ENCODE peak calls at places on chromosomes 5 and 9, in seven cellular contexts. One of them, this sample, is unnamed.

GRCh38 chr9:127509955-127510299 is 58.6 kb downstream of the LRSAM1 start:
- DNase-seq in neural progenitor cell: no peak
- DNase-seq in Karpas-422: no peak
- DNase-seq in CD8-positive, alpha-beta memory T cell: no peak
- DNase-seq in psoas muscle: no peak
- DNase-seq in neuronal stem cell: no peak
- DNase-seq in foreskin keratinocyte: no peak
- DNase-seq in this sample: no peak

GRCh38 chr9:123609844-123610243 is 253.8 kb downstream of the CRB2 start:
- DNase-seq in neural progenitor cell: no peak
- DNase-seq in Karpas-422: no peak
- DNase-seq in CD8-positive, alpha-beta memory T cell: no peak
- DNase-seq in psoas muscle: no peak
- DNase-seq in neuronal stem cell: no peak
- DNase-seq in foreskin keratinocyte: no peak
- DNase-seq in this sample: no peak

GRCh38 chr5:54401515-54401914 is 54.0 kb upstream of the HSPB3 start:
- DNase-seq in neural progenitor cell: no peak
- DNase-seq in Karpas-422: no peak
- DNase-seq in CD8-positive, alpha-beta memory T cell: no peak
- DNase-seq in psoas muscle: no peak
- DNase-seq in neuronal stem cell: no peak
- DNase-seq in foreskin keratinocyte: no peak
- DNase-seq in this sample: no peak

GRCh38 chr5:14212838-14213237 is 69.7 kb downstream of the TRIO start:
- DNase-seq in neural progenitor cell: no peak
- DNase-seq in Karpas-422: no peak
- DNase-seq in CD8-positive, alpha-beta memory T cell: no peak
- DNase-seq in psoas muscle: no peak
- DNase-seq in neuronal stem cell: no peak
- DNase-seq in foreskin keratinocyte: no peak
- DNase-seq in this sample: no peak

GRCh38 chr5:127077346-127077745 is 4.0 kb upstream of the C5orf63 start:
- DNase-seq in neural progenitor cell: no peak
- DNase-seq in Karpas-422: no peak
- DNase-seq in CD8-positive, alpha-beta memory T cell: no peak
- DNase-seq in psoas muscle: no peak
- DNase-seq in neuronal stem cell: no peak
- DNase-seq in foreskin keratinocyte: no peak
- DNase-seq in this sample: no peak

GRCh38 chr5:1059884-1060263 is 51.3 kb downstream of the NKD2 start:
- DNase-seq in neural progenitor cell: no peak
- DNase-seq in Karpas-422: no peak
- DNase-seq in CD8-positive, alpha-beta memory T cell: no peak
- DNase-seq in psoas muscle: no peak
- DNase-seq in neuronal stem cell: no peak
- DNase-seq in foreskin keratinocyte: no peak
- DNase-seq in this sample: no peak

GRCh38 chr9:93662952-93663572 is 86.7 kb downstream of the PHF2 start:
- DNase-seq in neural progenitor cell: no peak
- DNase-seq in Karpas-422: no peak
- DNase-seq in CD8-positive, alpha-beta memory T cell: no peak
- DNase-seq in psoas muscle: peak; percentile 3
- DNase-seq in neuronal stem cell: no peak
- DNase-seq in foreskin keratinocyte: no peak
- DNase-seq in this sample: no peak

GRCh38 chr9:995192-995591 is 18.7 kb downstream of the DMRT3 start:
- DNase-seq in neural progenitor cell: no peak
- DNase-seq in Karpas-422: no peak
- DNase-seq in CD8-positive, alpha-beta memory T cell: no peak
- DNase-seq in psoas muscle: no peak
- DNase-seq in neuronal stem cell: no peak
- DNase-seq in foreskin keratinocyte: no peak
- DNase-seq in this sample: no peak

GRCh38 chr5:1748271-1748670 is 51.4 kb downstream of the MRPL36 start:
- DNase-seq in neural progenitor cell: no peak
- DNase-seq in Karpas-422: no peak
- DNase-seq in CD8-positive, alpha-beta memory T cell: no peak
- DNase-seq in psoas muscle: peak; percentile 36
- DNase-seq in neuronal stem cell: no peak
- DNase-seq in foreskin keratinocyte: no peak
- DNase-seq in this sample: no peak

GRCh38 chr9:113361304-113362018 is 12.1 kb downstream of the BSPRY start:
- DNase-seq in neural progenitor cell: no peak
- DNase-seq in Karpas-422: no peak
- DNase-seq in CD8-positive, alpha-beta memory T cell: no peak
- DNase-seq in psoas muscle: no peak
- DNase-seq in neuronal stem cell: no peak
- DNase-seq in foreskin keratinocyte: no peak
- DNase-seq in this sample: peak; percentile 13

GRCh38 chr5:34486808-34487201 is 169.3 kb upstream of the RAI14 start:
- DNase-seq in neural progenitor cell: no peak
- DNase-seq in Karpas-422: no peak
- DNase-seq in CD8-positive, alpha-beta memory T cell: no peak
- DNase-seq in psoas muscle: no peak
- DNase-seq in neuronal stem cell: no peak
- DNase-seq in foreskin keratinocyte: no peak
- DNase-seq in this sample: no peak

GRCh38 chr5:54516051-54516645 is 1.4 kb upstream of the SNX18 start:
- DNase-seq in neural progenitor cell: peak; percentile 51
- DNase-seq in Karpas-422: no peak
- DNase-seq in CD8-positive, alpha-beta memory T cell: no peak
- DNase-seq in psoas muscle: no peak
- DNase-seq in neuronal stem cell: no peak
- DNase-seq in foreskin keratinocyte: no peak
- DNase-seq in this sample: no peak

GRCh38 chr5:124650960-124651662 is 95.3 kb downstream of the ZNF608 start:
- DNase-seq in neural progenitor cell: peak; percentile 18
- DNase-seq in Karpas-422: no peak
- DNase-seq in CD8-positive, alpha-beta memory T cell: no peak
- DNase-seq in psoas muscle: no peak
- DNase-seq in neuronal stem cell: no peak
- DNase-seq in foreskin keratinocyte: peak; percentile 66
- DNase-seq in this sample: peak; percentile 57

GRCh38 chr5:14341571-14342225 is 198.6 kb downstream of the TRIO start:
- DNase-seq in neural progenitor cell: peak; percentile 87
- DNase-seq in Karpas-422: no peak
- DNase-seq in CD8-positive, alpha-beta memory T cell: no peak
- DNase-seq in psoas muscle: no peak
- DNase-seq in neuronal stem cell: peak; percentile 56
- DNase-seq in foreskin keratinocyte: no peak
- DNase-seq in this sample: no peak

GRCh38 chr5:78588517-78588916 is 60.1 kb downstream of the LHFPL2 start:
- DNase-seq in neural progenitor cell: no peak
- DNase-seq in Karpas-422: no peak
- DNase-seq in CD8-positive, alpha-beta memory T cell: no peak
- DNase-seq in psoas muscle: no peak
- DNase-seq in neuronal stem cell: no peak
- DNase-seq in foreskin keratinocyte: no peak
- DNase-seq in this sample: no peak
- H3K27ac ChIP-seq in neural progenitor cell: no peak overlapping the region
- H3K27ac ChIP-seq in Karpas-422: no peak overlapping the region
- H3K27ac ChIP-seq in CD8-positive, alpha-beta memory T cell: no peak overlapping the region
- H3K27ac ChIP-seq in psoas muscle: no peak overlapping the region
- H3K27ac ChIP-seq in neuronal stem cell: no peak overlapping the region
- H3K27ac ChIP-seq in foreskin keratinocyte: no peak overlapping the region
- H3K27ac ChIP-seq in this sample: no peak overlapping the region

DNA sequence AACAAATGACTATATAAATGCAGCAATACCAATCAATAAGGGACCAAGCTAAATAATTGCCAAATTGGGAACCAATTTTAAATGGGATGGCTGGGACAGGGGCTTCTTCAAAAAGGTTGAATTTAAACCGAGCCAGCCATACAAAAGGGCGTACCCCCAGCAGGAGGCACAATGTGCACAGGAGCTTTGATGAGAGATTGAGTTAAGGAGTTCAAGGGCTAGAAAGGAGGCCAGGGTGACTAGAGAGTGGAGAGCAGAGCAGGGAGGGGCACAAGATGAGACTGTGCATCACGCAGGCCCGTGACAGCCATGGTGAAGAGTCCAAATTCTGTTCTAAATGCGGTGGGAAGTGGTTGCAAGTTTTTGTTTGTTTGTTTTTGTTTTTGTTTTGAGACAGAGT is 23.3 kb upstream of the PDCD1LG2 start:
- DNase-seq in neural progenitor cell: no peak
- DNase-seq in Karpas-422: no peak
- DNase-seq in CD8-positive, alpha-beta memory T cell: no peak
- DNase-seq in psoas muscle: no peak
- DNase-seq in neuronal stem cell: no peak
- DNase-seq in foreskin keratinocyte: no peak
- DNase-seq in this sample: no peak
- H3K27ac ChIP-seq in neural progenitor cell: no peak overlapping the region
- H3K27ac ChIP-seq in Karpas-422: no peak overlapping the region
- H3K27ac ChIP-seq in CD8-positive, alpha-beta memory T cell: no peak overlapping the region
- H3K27ac ChIP-seq in psoas muscle: no peak overlapping the region
- H3K27ac ChIP-seq in neuronal stem cell: no peak overlapping the region
- H3K27ac ChIP-seq in foreskin keratinocyte: no peak overlapping the region
- H3K27ac ChIP-seq in this sample: no peak overlapping the region

GRCh38 chr9:79619930-79620329 is 48.2 kb downstream of the TLE4 start:
- DNase-seq in neural progenitor cell: no peak
- DNase-seq in Karpas-422: no peak
- DNase-seq in CD8-positive, alpha-beta memory T cell: no peak
- DNase-seq in psoas muscle: no peak
- DNase-seq in neuronal stem cell: no peak
- DNase-seq in foreskin keratinocyte: no peak
- DNase-seq in this sample: no peak
- H3K27ac ChIP-seq in neural progenitor cell: no peak overlapping the region
- H3K27ac ChIP-seq in Karpas-422: no peak overlapping the region
- H3K27ac ChIP-seq in CD8-positive, alpha-beta memory T cell: no peak overlapping the region
- H3K27ac ChIP-seq in psoas muscle: no peak overlapping the region
- H3K27ac ChIP-seq in neuronal stem cell: no peak overlapping the region
- H3K27ac ChIP-seq in foreskin keratinocyte: no peak overlapping the region
- H3K27ac ChIP-seq in this sample: no peak overlapping the region

GRCh38 chr5:57776035-57776434 is 293.4 kb upstream of the ACTBL2 start:
- DNase-seq in neural progenitor cell: no peak
- DNase-seq in Karpas-422: no peak
- DNase-seq in CD8-positive, alpha-beta memory T cell: no peak
- DNase-seq in psoas muscle: no peak
- DNase-seq in neuronal stem cell: no peak
- DNase-seq in foreskin keratinocyte: no peak
- DNase-seq in this sample: peak; percentile 36
- H3K27ac ChIP-seq in neural progenitor cell: no peak overlapping the region
- H3K27ac ChIP-seq in Karpas-422: no peak overlapping the region
- H3K27ac ChIP-seq in CD8-positive, alpha-beta memory T cell: no peak overlapping the region
- H3K27ac ChIP-seq in psoas muscle: no peak overlapping the region
- H3K27ac ChIP-seq in neuronal stem cell: no peak overlapping the region
- H3K27ac ChIP-seq in foreskin keratinocyte: no peak overlapping the region
- H3K27ac ChIP-seq in this sample: no peak overlapping the region

DNA sequence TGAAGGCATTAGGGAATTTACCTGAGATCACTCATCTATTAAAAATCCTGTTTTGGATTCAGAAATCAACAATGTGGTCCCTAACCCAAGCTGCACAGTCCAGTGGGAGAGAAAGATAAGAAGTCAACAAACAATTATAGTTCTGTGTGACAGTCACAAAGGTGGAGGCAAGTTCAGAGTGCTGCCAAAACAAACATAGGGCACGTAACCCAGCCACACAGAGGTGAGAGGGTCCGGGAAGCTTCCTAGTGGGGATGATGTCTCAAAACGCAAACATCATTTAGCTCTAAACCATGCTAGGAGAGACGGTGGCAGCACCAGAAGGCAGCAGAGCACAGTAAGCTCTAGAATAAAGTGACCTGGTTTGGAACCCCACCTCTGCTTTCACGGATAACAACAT is 158.9 kb downstream of the MAPKAP1 start:
- DNase-seq in neural progenitor cell: no peak
- DNase-seq in Karpas-422: no peak
- DNase-seq in CD8-positive, alpha-beta memory T cell: no peak
- DNase-seq in psoas muscle: no peak
- DNase-seq in neuronal stem cell: no peak
- DNase-seq in foreskin keratinocyte: no peak
- DNase-seq in this sample: no peak
- H3K27ac ChIP-seq in neural progenitor cell: no peak overlapping the region
- H3K27ac ChIP-seq in Karpas-422: no peak overlapping the region
- H3K27ac ChIP-seq in CD8-positive, alpha-beta memory T cell: no peak overlapping the region
- H3K27ac ChIP-seq in psoas muscle: no peak overlapping the region
- H3K27ac ChIP-seq in neuronal stem cell: no peak overlapping the region
- H3K27ac ChIP-seq in foreskin keratinocyte: no peak overlapping the region
- H3K27ac ChIP-seq in this sample: no peak overlapping the region

GRCh38 chr9:99303177-99303576 is 81.1 kb downstream of the SEC61B start:
- DNase-seq in neural progenitor cell: no peak
- DNase-seq in Karpas-422: no peak
- DNase-seq in CD8-positive, alpha-beta memory T cell: no peak
- DNase-seq in psoas muscle: no peak
- DNase-seq in neuronal stem cell: no peak
- DNase-seq in foreskin keratinocyte: no peak
- DNase-seq in this sample: no peak

GRCh38 chr9:99300603-99301002 is 78.5 kb downstream of the SEC61B start:
- DNase-seq in neural progenitor cell: no peak
- DNase-seq in Karpas-422: no peak
- DNase-seq in CD8-positive, alpha-beta memory T cell: no peak
- DNase-seq in psoas muscle: no peak
- DNase-seq in neuronal stem cell: no peak
- DNase-seq in foreskin keratinocyte: no peak
- DNase-seq in this sample: no peak

GRCh38 chr9:99298660-99299059 is 76.6 kb downstream of the SEC61B start:
- DNase-seq in neural progenitor cell: no peak
- DNase-seq in Karpas-422: no peak
- DNase-seq in CD8-positive, alpha-beta memory T cell: no peak
- DNase-seq in psoas muscle: no peak
- DNase-seq in neuronal stem cell: no peak
- DNase-seq in foreskin keratinocyte: no peak
- DNase-seq in this sample: no peak

GRCh38 chr9:99299214-99300102 is 77.4 kb downstream of the SEC61B start:
- DNase-seq in neural progenitor cell: peak; percentile 18
- DNase-seq in Karpas-422: peak; percentile 47
- DNase-seq in CD8-positive, alpha-beta memory T cell: no peak
- DNase-seq in psoas muscle: no peak
- DNase-seq in neuronal stem cell: no peak
- DNase-seq in foreskin keratinocyte: peak; percentile 53
- DNase-seq in this sample: peak; percentile 33

GRCh38 chr9:99300103-99300439 is 78.0 kb downstream of the SEC61B start:
- DNase-seq in neural progenitor cell: no peak
- DNase-seq in Karpas-422: no peak
- DNase-seq in CD8-positive, alpha-beta memory T cell: no peak
- DNase-seq in psoas muscle: no peak
- DNase-seq in neuronal stem cell: no peak
- DNase-seq in foreskin keratinocyte: no peak
- DNase-seq in this sample: no peak
- H3K27ac ChIP-seq in neural progenitor cell: no peak overlapping the region
- H3K27ac ChIP-seq in Karpas-422: no peak overlapping the region
- H3K27ac ChIP-seq in CD8-positive, alpha-beta memory T cell: no peak overlapping the region
- H3K27ac ChIP-seq in psoas muscle: no peak overlapping the region
- H3K27ac ChIP-seq in neuronal stem cell: no peak overlapping the region
- H3K27ac ChIP-seq in foreskin keratinocyte: no peak overlapping the region
- H3K27ac ChIP-seq in this sample: no peak overlapping the region